ENCODE peak calls at places on chromosomes 1 and 21, in six cellular contexts. A, V, C, J, X and D are unnamed samples.

GRCh38 chr1:37919277-37919676 is 27.6 kb downstream of the INPP5B start:
- DNase-seq in J (no peak), C (no peak), A (peak), V (no peak), X (peak), D (no peak)

GRCh38 chr1:109535481-109535880 is 4.2 kb upstream of the GPR61 start:
- DNase-seq in X (no peak), C (no peak), A (no peak), V (no peak), J (no peak), D (no peak)

GRCh38 chr1:43235040-43235439 is 34.7 kb upstream of the TMEM125 start:
- DNase-seq in A (no peak), X (no peak), V (no peak), C (no peak), J (no peak), D (no peak)

GRCh38 chr1:7940745-7941436 is at the start of gene TNFRSF9:
- DNase-seq in V (no peak), A (peak), J (peak), C (no peak), X (no peak), D (no peak)

GRCh38 chr21:34912022-34912933 is 136.8 kb downstream of the RUNX1 start:
- DNase-seq in J (no peak), A (no peak), V (no peak), X (peak), C (no peak), D (peak)

GRCh38 chr1:233057836-233058235 is 107.4 kb downstream of the NTPCR start:
- DNase-seq in V (no peak), X (no peak), A (no peak), J (no peak), C (no peak), D (no peak)

GRCh38 chr1:227741166-227741870 is 6.1 kb downstream of the SNAP47 start:
- DNase-seq in C (no peak), A (no peak), X (no peak), J (no peak), V (no peak), D (no peak)

GRCh38 chr1:43867946-43868740 is 65.5 kb upstream of the ARTN start:
- DNase-seq in C (no peak), J (no peak), A (peak), V (no peak), X (peak), D (peak)

GRCh38 chr1:149914545-149914944 is 3.1 kb downstream of the SV2A start:
- DNase-seq in J (no peak), A (no peak), X (no peak), V (no peak), C (no peak), D (no peak)

GRCh38 chr1:110673805-110674336 is 869 bp downstream of the KCNA3 start:
- DNase-seq in A (no peak), C (no peak), J (no peak), X (no peak), V (no peak), D (no peak)

GRCh38 chr1:16109571-16109970 is 36.1 kb upstream of the FAM131C start:
- DNase-seq in J (no peak), V (no peak), A (peak), X (no peak), C (no peak), D (no peak)

GRCh38 chr1:219555802-219556201 is 57.1 kb downstream of the ZC3H11B start:
- DNase-seq in J (no peak), X (peak), C (no peak), A (peak), V (no peak), D (no peak)

GRCh38 chr21:20645344-20645743 is 352.9 kb upstream of the NCAM2 start:
- DNase-seq in C (no peak), A (no peak), V (no peak), X (no peak), J (no peak), D (no peak)

GRCh38 chr1:208437416-208437815 is 193.2 kb upstream of the PLXNA2 start:
- DNase-seq in C (no peak), A (peak), V (no peak), J (no peak), X (peak), D (peak)

GRCh38 chr1:151537112-151537511 is 3.0 kb upstream of the TUFT1 start:
- DNase-seq in C (no peak), V (peak), A (peak), J (no peak), X (peak), D (peak)

GRCh38 chr1:179779645-179780272 is 36.7 kb downstream of the FAM163A start:
- DNase-seq in A (no peak), X (peak), C (no peak), J (no peak), V (peak), D (peak)

GRCh38 chr1:25003000-25003399 is 72.9 kb upstream of the RUNX3 start:
- DNase-seq in V (no peak), X (no peak), J (no peak), A (no peak), C (no peak), D (no peak)

GRCh38 chr1:1127551-1128451 is 11.9 kb upstream of the C1orf159 start:
- DNase-seq in C (no peak), X (no peak), V (no peak), J (no peak), A (no peak), D (no peak)
- H3K4me3 ChIP-seq in C (no peak), X (no peak), V (no peak), J (peak), A (no peak), D (no peak)

GRCh38 chr1:178739285-178740045 is 14.4 kb downstream of the RALGPS2 start:
- DNase-seq in X (peak), A (peak), J (no peak), V (no peak), C (no peak), D (peak)

GRCh38 chr1:178740924-178741323 is 15.9 kb downstream of the RALGPS2 start:
- DNase-seq in V (no peak), J (no peak), C (no peak), X (no peak), A (no peak), D (no peak)

GRCh38 chr1:178745260-178745659 is 20.2 kb downstream of the RALGPS2 start:
- DNase-seq in J (no peak), A (no peak), C (no peak), V (no peak), X (no peak), D (no peak)

GRCh38 chr1:178738780-178739179 is 13.7 kb downstream of the RALGPS2 start:
- DNase-seq in A (no peak), C (no peak), V (no peak), X (no peak), J (no peak), D (no peak)

DNA sequence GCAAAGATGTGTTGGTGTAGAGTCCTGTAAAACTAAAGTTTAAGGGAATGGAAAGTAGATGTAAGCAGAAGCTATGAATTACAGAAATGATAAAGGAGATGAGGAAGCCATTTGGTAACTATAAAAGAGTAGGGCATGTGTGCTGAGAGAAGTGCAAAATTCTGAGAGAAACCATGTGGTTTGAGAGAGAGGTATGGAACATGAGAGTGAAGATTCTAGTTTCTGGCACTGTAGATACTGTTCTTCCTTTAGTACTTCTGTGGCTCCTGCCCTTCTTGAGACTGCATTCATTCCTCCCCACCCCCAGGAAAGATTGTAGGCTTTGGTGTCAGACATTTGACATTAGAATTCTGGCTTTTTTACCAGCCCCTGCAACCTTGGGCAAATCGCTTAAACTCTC is 15.4 kb downstream of the RALGPS2 start:
- DNase-seq in A (no peak), X (no peak), J (no peak), V (no peak), C (no peak), D (no peak)
- TF ChIP-seq CTCF in A (no peak), X (no peak), J (no peak), V (no peak), C (no peak), D (no peak)

DNA sequence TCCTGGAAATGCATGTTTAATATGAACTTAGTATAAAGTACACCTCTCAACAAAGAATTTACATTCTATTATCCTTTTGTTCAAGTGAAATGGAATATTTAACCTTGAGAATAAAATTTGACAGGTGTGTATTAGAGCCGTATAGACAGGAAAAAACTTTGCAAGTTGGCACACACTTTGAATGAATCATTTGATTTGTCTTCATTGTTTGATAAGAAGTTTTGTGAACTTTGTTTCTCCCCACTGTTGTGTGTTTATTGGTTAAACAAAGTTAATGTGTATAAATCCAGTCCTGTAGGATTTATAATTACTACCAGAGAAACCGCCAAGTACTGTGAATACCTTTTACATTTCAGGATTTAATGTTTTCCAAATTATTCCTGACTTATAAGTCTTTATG is 2.0 kb downstream of the SYDE2 start:
- DNase-seq in A (peak), V (no peak), C (no peak), X (no peak), J (no peak), D (no peak)
- H3K4me3 ChIP-seq in A (peak), V (no peak), C (peak), X (no peak), J (peak), D (peak)

DNA sequence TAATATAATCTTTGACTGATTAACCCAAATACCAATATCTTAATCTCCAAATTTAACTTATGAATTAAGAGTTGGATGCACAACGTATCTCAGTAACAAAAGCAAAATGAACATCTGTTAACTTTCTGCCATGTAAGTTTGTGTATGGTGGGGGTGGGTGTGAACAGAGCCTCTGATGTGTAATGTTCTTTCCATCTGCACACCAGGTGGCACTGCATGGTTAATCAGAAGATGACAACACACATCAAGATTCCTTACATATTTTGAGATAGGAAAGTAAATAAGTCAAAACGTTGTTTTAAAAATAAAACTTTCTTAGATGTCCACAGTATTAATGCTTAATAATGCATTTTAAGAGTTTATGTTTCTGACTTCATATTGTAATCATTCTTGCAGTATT is 251.9 kb downstream of the DPYD start:
- DNase-seq in X (peak), C (no peak), J (no peak), A (peak), V (no peak), D (peak)
- TF ChIP-seq CTCF in X (peak), C (no peak), J (no peak), A (peak), V (no peak), D (no peak)

GRCh38 chr1:169130683-169131082 is 24.2 kb downstream of the ATP1B1 start:
- DNase-seq in C (no peak), A (no peak), J (no peak), V (no peak), X (no peak), D (no peak)

GRCh38 chr1:169126335-169126734 is 19.8 kb downstream of the ATP1B1 start:
- DNase-seq in X (no peak), V (no peak), J (no peak), A (no peak), C (no peak), D (no peak)

GRCh38 chr1:169127305-169127704 is 20.8 kb downstream of the ATP1B1 start:
- DNase-seq in C (no peak), A (no peak), X (no peak), V (no peak), J (no peak), D (no peak)

GRCh38 chr1:169128565-169128964 is 22.1 kb downstream of the ATP1B1 start:
- DNase-seq in C (no peak), J (no peak), V (no peak), A (no peak), X (no peak), D (no peak)

GRCh38 chr1:169129109-169129789 is 22.8 kb downstream of the ATP1B1 start:
- DNase-seq in J (no peak), V (no peak), X (no peak), A (peak), C (no peak), D (no peak)
- H3K4me3 ChIP-seq in J (no peak), V (no peak), X (no peak), A (no peak), C (no peak), D (no peak)

GRCh38 chr1:66416295-66416694 is 117.7 kb upstream of the SGIP1 start:
- DNase-seq in V (no peak), J (no peak), A (peak), C (no peak), X (peak), D (peak)
- TF ChIP-seq CTCF in V (no peak), J (no peak), A (no peak), C (no peak), X (no peak), D (no peak)